ENCODE peak calls at places on chromosomes 1 and 21, in four cellular contexts. L is stimulated activated naive CD4-positive, alpha-beta T cell; H is MM.1S; D is Daoy. A is an unnamed sample.

GRCh38 chr1:63537006-63537405 is 13.7 kb downstream of the EFCAB7 start:
- DNase-seq in L (no peak), H (no peak), D (no peak), A (no peak)

GRCh38 chr21:44547656-44548331 is 3.5 kb downstream of the KRTAP10-2 start:
- DNase-seq in L (no peak), H (no peak), D (no peak), A (peak; percentile 31)

GRCh38 chr1:218823291-218823900 is 350.3 kb upstream of the LYPLAL1 start:
- DNase-seq in L (no peak), H (no peak), D (no peak), A (no peak)

GRCh38 chr1:56837244-56837926 is 17.2 kb upstream of the C8A start:
- DNase-seq in L (no peak), H (no peak), D (no peak), A (peak; percentile 92)

GRCh38 chr1:66334311-66334710 is 199.6 kb upstream of the SGIP1 start:
- DNase-seq in L (no peak), H (no peak), D (no peak), A (no peak)

GRCh38 chr1:67682659-67683197 is 2.3 kb upstream of the GADD45A start:
- DNase-seq in L (no peak), H (no peak), D (peak; percentile 79), A (no peak)

GRCh38 chr21:36845790-36846189 is 120.7 kb downstream of the HLCS start:
- DNase-seq in L (no peak), H (no peak), D (no peak), A (no peak)

GRCh38 chr21:45874716-45875415 is 106.7 kb upstream of the COL6A1 start:
- DNase-seq in L (no peak), H (no peak), D (peak; percentile 99), A (peak; percentile 75)

GRCh38 chr1:58773406-58773840 is 10.4 kb downstream of the JUN start:
- DNase-seq in L (no peak), H (peak; percentile 88), D (peak; percentile 78), A (peak; percentile 58)

GRCh38 chr1:29271724-29272123 is 35.4 kb downstream of the PTPRU start:
- DNase-seq in L (no peak), H (no peak), D (peak; percentile 78), A (peak; percentile 95)

GRCh38 chr1:164709541-164710287 is 150.7 kb downstream of the PBX1 start:
- DNase-seq in L (no peak), H (no peak), D (peak; percentile 20), A (no peak)